ENCODE peak calls at places on chromosomes 4 and X, in four cellular contexts. One of them, this sample, is unnamed.

GRCh38 chr4:1501754-1502500 is 95.7 kb upstream of the NKX1-1 start:
- DNase-seq in HepG2: no peak
- DNase-seq in WTC11: peak
- DNase-seq in K562: no peak
- DNase-seq in this sample: no peak

GRCh38 chrX:140661657-140662056 is 47.9 kb upstream of the LINC00632 start:
- DNase-seq in K562: no peak
- DNase-seq in HepG2: no peak
- DNase-seq in WTC11: no peak
- DNase-seq in this sample: no peak

GRCh38 chr4:55311792-55312490 is 34.1 kb upstream of the SRD5A3 start:
- DNase-seq in K562: peak
- DNase-seq in HepG2: no peak
- DNase-seq in WTC11: no peak
- DNase-seq in this sample: no peak

GRCh38 chr4:24557036-24558022 is 27.0 kb downstream of the DHX15 start:
- DNase-seq in K562: no peak
- DNase-seq in WTC11: no peak
- DNase-seq in HepG2: no peak
- DNase-seq in this sample: no peak

GRCh38 chrX:107985032-107985431 is 2.9 kb upstream of the TEX13B start:
- DNase-seq in K562: no peak
- DNase-seq in HepG2: no peak
- DNase-seq in WTC11: no peak
- DNase-seq in this sample: no peak

GRCh38 chr4:108172780-108173598 is 4.3 kb upstream of the LEF1 start:
- DNase-seq in WTC11: peak
- DNase-seq in HepG2: peak
- DNase-seq in K562: peak
- DNase-seq in this sample: peak

GRCh38 chr4:158067646-158068045 is 105.2 kb downstream of the GASK1B start:
- DNase-seq in K562: no peak
- DNase-seq in HepG2: no peak
- DNase-seq in WTC11: no peak
- DNase-seq in this sample: no peak

GRCh38 chr4:34676390-34676789 is 1567.9 kb downstream of the ARAP2 start:
- DNase-seq in HepG2: no peak
- DNase-seq in WTC11: no peak
- DNase-seq in K562: no peak
- DNase-seq in this sample: no peak

GRCh38 chrX:30504309-30504708 is 73.3 kb downstream of the TASL start:
- DNase-seq in K562: peak
- DNase-seq in WTC11: no peak
- DNase-seq in HepG2: peak
- DNase-seq in this sample: peak

GRCh38 chr4:125677665-125678307 is 363.0 kb downstream of the FAT4 start:
- DNase-seq in HepG2: no peak
- DNase-seq in K562: no peak
- DNase-seq in WTC11: no peak
- DNase-seq in this sample: no peak

GRCh38 chr4:48141048-48141447 is 7.0 kb upstream of the TXK start:
- DNase-seq in K562: peak
- DNase-seq in HepG2: peak
- DNase-seq in WTC11: no peak
- DNase-seq in this sample: peak

GRCh38 chrX:28693101-28693500 is 105.9 kb downstream of the IL1RAPL1 start:
- DNase-seq in WTC11: no peak
- DNase-seq in K562: no peak
- DNase-seq in HepG2: no peak
- DNase-seq in this sample: no peak

GRCh38 chrX:137998619-137999018 is 432.7 kb downstream of the ZIC3 start:
- DNase-seq in K562: no peak
- DNase-seq in HepG2: no peak
- DNase-seq in WTC11: no peak
- DNase-seq in this sample: no peak

GRCh38 chrX:129840334-129840733 is 3.4 kb downstream of the ZDHHC9 start:
- DNase-seq in K562: no peak
- DNase-seq in HepG2: peak
- DNase-seq in WTC11: no peak
- DNase-seq in this sample: no peak

GRCh38 chr4:176788248-176788647 is 4.5 kb downstream of the VEGFC start:
- DNase-seq in WTC11: no peak
- DNase-seq in HepG2: no peak
- DNase-seq in K562: no peak
- DNase-seq in this sample: no peak

GRCh38 chr4:94497690-94498089 is 45.9 kb downstream of the PDLIM5 start:
- DNase-seq in K562: no peak
- DNase-seq in HepG2: no peak
- DNase-seq in WTC11: no peak
- DNase-seq in this sample: no peak

GRCh38 chr4:5927747-5928146 is 34.9 kb upstream of the CRMP1 start:
- DNase-seq in K562: no peak
- DNase-seq in WTC11: no peak
- DNase-seq in HepG2: no peak
- DNase-seq in this sample: no peak

GRCh38 chr4:45036677-45037076 is 310.3 kb upstream of the GNPDA2 start:
- DNase-seq in HepG2: no peak
- DNase-seq in WTC11: no peak
- DNase-seq in K562: no peak
- DNase-seq in this sample: no peak

GRCh38 chr4:144646523-144647094 is 653 bp downstream of the HHIP start:
- DNase-seq in K562: no peak
- DNase-seq in WTC11: peak
- DNase-seq in HepG2: no peak
- DNase-seq in this sample: peak

GRCh38 chr4:41644288-41644914 is 104.1 kb downstream of the PHOX2B start:
- DNase-seq in HepG2: peak
- DNase-seq in WTC11: peak
- DNase-seq in K562: peak
- DNase-seq in this sample: no peak

GRCh38 chr4:6008092-6008551 is 10.1 kb downstream of the C4orf50 start:
- DNase-seq in K562: peak
- DNase-seq in HepG2: no peak
- DNase-seq in WTC11: peak
- DNase-seq in this sample: peak

GRCh38 chrX:19842542-19842941 is 44.9 kb downstream of the SH3KBP1 start:
- DNase-seq in WTC11: no peak
- DNase-seq in K562: no peak
- DNase-seq in HepG2: no peak
- DNase-seq in this sample: no peak

GRCh38 chrX:19839770-19840254 is 47.6 kb downstream of the SH3KBP1 start:
- DNase-seq in WTC11: no peak
- DNase-seq in K562: no peak
- DNase-seq in HepG2: no peak
- DNase-seq in this sample: no peak

GRCh38 chrX:19836337-19836736 is 51.1 kb downstream of the SH3KBP1 start:
- DNase-seq in HepG2: no peak
- DNase-seq in K562: peak
- DNase-seq in WTC11: no peak
- DNase-seq in this sample: no peak

DNA sequence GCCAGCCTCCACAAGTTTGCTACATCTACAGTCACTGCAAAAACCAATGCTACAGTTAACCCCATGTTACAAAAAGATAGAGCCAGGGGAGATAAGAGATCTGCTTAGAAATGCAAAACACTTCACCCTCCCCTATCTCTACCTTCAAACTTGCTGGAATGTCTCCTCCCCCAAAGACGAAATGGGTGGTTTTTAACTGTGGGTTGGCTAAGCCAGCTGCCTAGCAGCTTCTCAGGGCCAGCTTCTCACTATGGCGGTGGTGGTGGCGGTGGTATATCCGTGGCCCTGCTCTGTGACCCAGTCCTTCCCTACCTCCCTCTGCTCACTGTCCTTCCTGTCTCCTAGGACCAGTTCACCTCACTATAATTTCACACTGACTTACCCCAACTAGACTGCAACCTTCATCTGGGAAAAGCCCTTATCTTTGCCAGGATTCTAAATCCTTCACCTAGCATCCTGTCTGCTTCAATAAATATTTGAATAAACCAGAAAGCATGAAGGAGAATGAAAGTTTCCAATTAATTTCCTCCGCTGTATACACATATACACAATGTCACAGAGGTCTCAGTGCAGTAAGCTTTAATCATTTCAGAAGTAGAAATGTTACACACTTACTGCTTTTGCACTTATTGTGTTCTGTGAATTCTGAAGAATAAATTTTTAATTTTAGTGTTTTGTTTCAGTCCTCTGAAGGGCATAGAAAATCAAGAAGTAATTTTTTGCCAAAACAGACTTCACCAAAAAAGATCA is 46.3 kb downstream of the SH3KBP1 start:
- DNase-seq in HepG2: peak
- DNase-seq in WTC11: peak
- DNase-seq in K562: peak
- DNase-seq in this sample: no peak
- TF ChIP-seq ELF4 in HepG2: no peak
- TF ChIP-seq ELF4 in WTC11: no peak
- TF ChIP-seq ELF4 in K562: no peak
- TF ChIP-seq ELF4 in this sample: no peak

GRCh38 chr4:64584981-64585557 is 175.8 kb upstream of the TECRL start:
- DNase-seq in WTC11: peak
- DNase-seq in K562: peak
- DNase-seq in HepG2: peak
- DNase-seq in this sample: peak
- TF ChIP-seq ELF4 in WTC11: no peak
- TF ChIP-seq ELF4 in K562: no peak
- TF ChIP-seq ELF4 in HepG2: no peak
- TF ChIP-seq ELF4 in this sample: no peak

GRCh38 chrX:48852857-48853256 is 17.4 kb upstream of the PCSK1N start:
- DNase-seq in HepG2: no peak
- DNase-seq in WTC11: no peak
- DNase-seq in K562: no peak
- DNase-seq in this sample: no peak

DNA sequence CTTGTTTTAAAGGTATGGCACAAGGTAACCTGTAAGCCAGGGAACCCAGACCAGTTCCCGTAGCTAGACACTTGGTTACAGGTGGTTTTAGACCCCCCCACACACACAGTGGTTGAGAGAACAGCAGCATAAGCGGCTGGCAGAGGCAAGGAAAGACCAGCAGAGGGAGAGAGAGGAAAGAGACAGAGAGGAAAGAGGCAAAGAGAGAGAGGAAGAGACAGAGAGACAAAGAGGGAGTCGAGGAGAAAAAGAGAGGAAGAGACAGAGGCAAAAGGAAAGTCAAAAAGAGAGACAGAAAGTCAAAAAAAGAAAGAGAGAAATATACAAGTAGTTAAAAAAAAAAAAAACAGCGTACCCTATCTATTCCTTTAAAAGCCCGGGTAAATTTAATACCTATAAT is 19.5 kb upstream of the PCSK1N start:
- DNase-seq in HepG2: peak
- DNase-seq in WTC11: peak
- DNase-seq in K562: peak
- DNase-seq in this sample: no peak
- TF ChIP-seq ELF4 in HepG2: no peak
- TF ChIP-seq ELF4 in WTC11: no peak
- TF ChIP-seq ELF4 in K562: no peak
- TF ChIP-seq ELF4 in this sample: no peak

DNA sequence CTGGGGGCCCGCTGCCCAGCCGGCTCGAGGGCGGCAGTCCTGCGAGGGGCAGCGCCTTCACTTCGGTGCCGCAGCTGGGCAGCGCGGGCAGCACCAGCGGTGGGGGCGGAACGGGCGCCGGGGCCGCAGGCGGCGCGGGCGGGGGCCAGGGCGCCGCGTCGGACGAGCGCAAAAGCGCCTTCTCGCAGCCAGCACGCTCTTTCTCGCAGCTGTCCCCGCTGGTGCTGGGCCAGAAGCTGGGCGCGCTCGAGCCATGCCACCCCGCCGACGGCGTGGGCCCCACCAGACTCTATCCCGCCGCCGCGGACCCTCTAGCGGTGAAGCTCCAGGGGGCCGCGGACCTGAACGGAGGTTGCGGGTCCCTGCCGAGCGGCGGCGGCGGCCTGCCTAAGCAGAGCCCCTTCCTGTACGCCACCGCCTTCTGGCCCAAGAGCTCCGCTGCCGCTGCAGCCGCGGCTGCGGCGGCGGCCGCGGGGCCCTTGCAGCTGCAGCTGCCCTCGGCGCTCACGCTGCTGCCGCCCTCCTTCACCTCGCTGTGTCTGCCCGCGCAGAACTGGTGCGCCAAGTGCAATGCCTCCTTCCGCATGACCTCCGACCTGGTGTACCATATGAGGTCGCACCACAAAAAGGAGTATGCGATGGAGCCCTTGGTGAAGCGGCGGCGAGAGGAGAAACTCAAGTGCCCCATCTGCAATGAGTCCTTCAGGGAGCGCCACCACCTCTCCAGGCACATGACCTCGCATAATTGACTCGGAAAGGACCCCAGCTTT is 5.7 kb downstream of the PRDM8 start:
- DNase-seq in HepG2: no peak
- DNase-seq in WTC11: peak
- DNase-seq in K562: no peak
- DNase-seq in this sample: no peak
- TF ChIP-seq ELF4 in HepG2: no peak
- TF ChIP-seq ELF4 in WTC11: no peak
- TF ChIP-seq ELF4 in K562: no peak
- TF ChIP-seq ELF4 in this sample: no peak